ENCODE peak calls at places on chromosome 7, in seven cellular contexts. D is SK-N-SH; U is RKO; C is HAP-1; N is T-helper 2 cell; B is stimulated activated CD8-positive, alpha-beta memory T cell treated with anti-CD3 and anti-CD28 coated beads, Interleukin-7, amount 100 ng/mL, for 1 hour; H is activated naive CD4-positive, alpha-beta T cell. M is an unnamed sample.

GRCh38 chr7:150361807-150362621 is 6.6 kb upstream of the REPIN1 start:
- DNase-seq in D (no peak), U (no peak), C (no peak), N (no peak), B (no peak), H (no peak), M (no peak)

GRCh38 chr7:36357054-36357453 is 32.6 kb upstream of the ANLN start:
- DNase-seq in D (no peak), U (no peak), C (no peak), N (no peak), B (no peak), H (no peak), M (no peak)

GRCh38 chr7:9981950-9982349 is 991.7 kb upstream of the PHF14 start:
- DNase-seq in D (no peak), U (no peak), C (no peak), N (no peak), B (no peak), H (no peak), M (no peak)

GRCh38 chr7:43873300-43873699 is 4.0 kb upstream of the MRPS24 start:
- DNase-seq in D (no peak), U (no peak), C (no peak), N (no peak), B (no peak), H (no peak), M (no peak)

GRCh38 chr7:28408105-28408973 is 4.0 kb upstream of the CREB5 start:
- DNase-seq in D (peak; percentile 31), U (peak; percentile 53), C (no peak), N (no peak), B (no peak), H (no peak), M (no peak)

GRCh38 chr7:29194206-29194593 is 375 bp upstream of the CHN2 start:
- DNase-seq in D (no peak), U (no peak), C (no peak), N (no peak), B (no peak), H (no peak), M (no peak)

GRCh38 chr7:99833289-99833877 is 5.6 kb downstream of the CYP3A43 start:
- DNase-seq in D (no peak), U (no peak), C (no peak), N (no peak), B (no peak), H (no peak), M (no peak)

GRCh38 chr7:141660259-141660658 is 41.7 kb downstream of the DENND11 start:
- DNase-seq in D (no peak), U (no peak), C (no peak), N (no peak), B (no peak), H (no peak), M (no peak)